ENCODE peak calls at places on chromosomes 13 and 19, in eight cellular contexts. C is AG04450; G is mucosa of descending colon; V is colonic mucosa; S is heart right ventricle; R is adrenal gland; M is gastrocnemius medialis; B is CD4-positive, alpha-beta T cell. H is an unnamed sample.

GRCh38 chr19:12994701-12995595 is at the start of gene NFIX:
- DNase-seq in C (no peak), G (peak; percentile 80), V (peak; percentile 71), S (peak; percentile 78), R (peak; percentile 70), M (peak; percentile 70), B (peak; percentile 41), H (peak; percentile 65)

GRCh38 chr19:46427518-46427917 is 1.2 kb downstream of the PNMA8C start:
- DNase-seq in C (no peak), G (no peak), V (no peak), S (no peak), R (no peak), M (no peak), B (no peak), H (no peak)

GRCh38 chr13:42041684-42042035 is 6.8 kb upstream of the DGKH start:
- DNase-seq in C (no peak), G (peak; percentile 65), V (peak; percentile 71), S (peak; percentile 37), R (peak; percentile 68), M (peak; percentile 58), B (no peak), H (peak; percentile 63)

GRCh38 chr13:60837806-60838205 is 440.8 kb downstream of the TDRD3 start:
- DNase-seq in C (no peak), G (no peak), V (no peak), S (no peak), R (no peak), M (no peak), B (no peak), H (no peak)

GRCh38 chr13:81446441-81446840 is 1105.5 kb upstream of the SPRY2 start:
- DNase-seq in C (no peak), G (no peak), V (no peak), S (no peak), R (no peak), M (no peak), B (no peak), H (no peak)

GRCh38 chr19:32676186-32676894 is 692 bp downstream of the RGS9BP start:
- DNase-seq in C (no peak), G (no peak), V (no peak), S (peak; percentile 30), R (peak; percentile 35), M (peak; percentile 41), B (no peak), H (no peak)

GRCh38 chr13:51814825-51815650 is 11.1 kb upstream of the DHRS12 start:
- DNase-seq in C (no peak), G (peak; percentile 87), V (peak; percentile 79), S (no peak), R (peak; percentile 83), M (peak; percentile 51), B (peak; percentile 56), H (peak; percentile 69)

GRCh38 chr19:12721656-12722565 is 1.8 kb downstream of the TNPO2 start:
- DNase-seq in C (peak; percentile 45), G (peak; percentile 64), V (peak; percentile 56), S (peak; percentile 68), R (peak; percentile 78), M (peak; percentile 69), B (peak; percentile 52), H (peak; percentile 61)

GRCh38 chr19:5455367-5456129 is at the start of gene ZNRF4:
- DNase-seq in C (no peak), G (no peak), V (no peak), S (no peak), R (no peak), M (no peak), B (no peak), H (no peak)

GRCh38 chr13:100707818-100708740 is 33.5 kb upstream of the TMTC4 start:
- DNase-seq in C (no peak), G (no peak), V (no peak), S (no peak), R (no peak), M (no peak), B (no peak), H (no peak)

GRCh38 chr13:100212904-100213538 is 124.1 kb downstream of the PCCA start:
- DNase-seq in C (no peak), G (no peak), V (no peak), S (no peak), R (no peak), M (no peak), B (no peak), H (no peak)

GRCh38 chr19:39498262-39499081 is at the start of gene DLL3:
- DNase-seq in C (no peak), G (no peak), V (no peak), S (no peak), R (no peak), M (no peak), B (no peak), H (peak; percentile 89)

GRCh38 chr19:54109651-54110050 is 5.8 kb downstream of the TFPT start:
- DNase-seq in C (no peak), G (no peak), V (no peak), S (no peak), R (peak; percentile 23), M (no peak), B (no peak), H (no peak)

GRCh38 chr19:54121259-54121658 is 5.7 kb downstream of the PRPF31 start:
- DNase-seq in C (no peak), G (no peak), V (no peak), S (no peak), R (no peak), M (no peak), B (no peak), H (no peak)

GRCh38 chr19:54114340-54114826 is 1.1 kb downstream of the TFPT start:
- DNase-seq in C (no peak), G (peak; percentile 43), V (peak; percentile 53), S (peak; percentile 34), R (peak; percentile 51), M (no peak), B (peak; percentile 43), H (peak; percentile 51)

DNA sequence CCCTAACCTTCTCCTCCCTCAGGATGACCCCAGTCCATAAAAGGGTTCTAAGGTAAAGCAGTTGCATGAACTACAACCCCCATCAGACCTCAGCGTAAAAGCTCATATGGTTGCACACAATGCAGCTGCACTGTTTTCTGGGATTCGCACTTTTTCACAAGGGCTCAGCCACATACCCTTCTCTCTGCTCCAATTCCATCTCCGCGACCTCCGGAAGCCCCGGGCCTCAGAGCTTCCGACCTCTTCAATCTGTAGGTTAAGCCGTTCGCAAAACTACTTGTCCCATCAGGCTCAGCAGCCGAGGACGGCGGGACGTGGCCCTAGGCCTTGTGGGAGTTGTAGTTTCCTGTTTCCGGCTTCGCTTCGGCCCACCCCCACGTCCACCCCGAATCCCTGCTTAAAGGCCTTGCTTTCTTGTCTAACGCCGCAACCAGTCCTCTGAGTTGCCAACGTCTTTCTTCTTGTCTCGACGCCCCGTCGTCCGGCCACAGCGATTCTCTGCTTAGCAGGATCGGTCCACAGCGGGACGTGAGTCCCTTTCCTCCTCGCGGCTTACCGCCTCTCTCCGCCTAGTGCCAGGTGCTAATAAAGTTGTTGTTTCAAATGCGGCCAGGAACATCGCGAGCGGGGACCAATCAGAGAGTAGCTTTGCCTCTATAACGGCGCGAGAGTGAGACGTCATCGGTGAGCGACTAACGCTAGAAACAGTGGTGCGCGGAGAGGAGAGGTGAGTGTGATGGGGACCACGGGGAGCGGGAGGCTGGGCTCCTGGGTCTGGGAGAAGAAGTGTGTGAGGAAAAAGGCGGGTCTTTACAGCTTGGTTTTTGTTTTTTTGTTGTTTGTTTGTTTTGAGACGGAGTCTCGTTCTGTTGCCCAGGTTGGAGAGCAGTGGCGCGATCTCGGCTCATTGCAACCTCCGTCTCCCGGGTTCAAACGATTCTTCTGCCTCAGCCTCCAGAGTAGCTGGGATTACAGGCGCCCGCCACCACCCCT is at the start of the genes PRPF31 and TFPT:
- DNase-seq in C (peak; percentile 93), G (peak; percentile 99), V (peak; percentile 98), S (peak; percentile 92), R (peak; percentile 99), M (peak; percentile 95), B (peak; percentile 96), H (peak; percentile 94)
- TF ChIP-seq CTCF in C (no peak), G (no peak), V (no peak), S (no peak), R (no peak), M (no peak), B (no peak), H (no peak)

GRCh38 chr19:44107751-44108150 is 5.4 kb upstream of the ZNF225 start:
- DNase-seq in C (no peak), G (no peak), V (no peak), S (no peak), R (no peak), M (no peak), B (no peak), H (no peak)

GRCh38 chr19:44111910-44112463 is 1.2 kb upstream of the ZNF225 start:
- DNase-seq in C (peak; percentile 67), G (no peak), V (no peak), S (no peak), R (no peak), M (no peak), B (no peak), H (peak; percentile 89)

GRCh38 chr19:44113138-44113783 is at the start of gene ZNF225:
- DNase-seq in C (peak; percentile 96), G (peak; percentile 97), V (peak; percentile 98), S (peak; percentile 87), R (peak; percentile 98), M (peak; percentile 97), B (peak; percentile 55), H (peak; percentile 95)

GRCh38 chr19:44112802-44113137 is 429 bp upstream of the ZNF225 start:
- DNase-seq in C (no peak), G (no peak), V (no peak), S (no peak), R (no peak), M (no peak), B (no peak), H (no peak)

DNA sequence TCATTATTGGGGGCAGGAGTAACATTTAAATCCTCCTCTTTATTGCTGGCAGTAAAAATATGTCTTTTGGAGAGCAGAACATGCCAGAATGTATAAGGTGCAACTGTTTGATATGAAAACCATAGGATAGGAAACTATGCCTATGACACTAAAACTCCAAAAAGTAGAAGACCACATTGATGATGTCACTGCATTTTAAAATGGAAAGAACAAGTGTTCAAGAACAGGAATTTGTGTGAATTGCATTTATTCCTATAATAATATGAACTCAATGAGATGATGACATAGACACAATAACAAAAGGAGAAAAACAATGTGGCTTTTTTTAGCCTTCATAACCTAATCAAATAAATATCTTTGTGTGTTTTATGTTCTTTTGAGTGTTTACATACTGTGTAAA is 3.7 kb upstream of the ZNF225 start:
- DNase-seq in C (no peak), G (no peak), V (no peak), S (no peak), R (no peak), M (no peak), B (no peak), H (no peak)
- H3K9me3 ChIP-seq in C (peaks cover 31% of the 10 kb centered on the region), G (peaks cover 67% of the 10 kb centered on the region), V (peaks cover 12% of the 10 kb centered on the region), S (peaks cover 7% of the 10 kb centered on the region), R (no peaks in the 10 kb centered on the region), M (peaks cover 4% of the 10 kb centered on the region), B (peaks cover 68% of the 10 kb centered on the region), H (peaks cover 6% of the 10 kb centered on the region)

GRCh38 chr13:37681295-37682032 is 82.9 kb upstream of the POSTN start:
- DNase-seq in C (peak; percentile 38), G (no peak), V (no peak), S (no peak), R (no peak), M (no peak), B (no peak), H (no peak)
- TF ChIP-seq CTCF in C (no peak), G (no peak), V (no peak), S (no peak), R (no peak), M (no peak), B (no peak), H (no peak)

DNA sequence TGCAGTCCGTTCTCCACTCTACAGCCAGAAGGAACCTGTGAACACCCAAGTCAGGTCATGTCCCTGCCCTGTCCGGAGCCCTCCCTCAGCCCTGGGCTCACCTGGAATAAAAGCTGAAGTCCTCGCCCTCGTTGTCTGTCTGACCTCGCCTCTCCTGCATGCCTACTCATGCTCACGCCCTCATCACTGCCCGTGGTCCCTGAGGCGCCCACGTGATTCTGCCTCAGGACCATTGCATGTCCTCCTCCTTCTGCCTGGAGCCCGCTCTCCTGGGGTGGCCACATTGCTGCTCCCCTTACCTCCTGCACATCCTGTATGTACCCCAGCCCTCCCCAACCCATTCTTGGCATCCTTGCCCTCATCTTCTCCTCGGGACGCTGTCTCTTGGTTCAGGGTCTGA is 42.2 kb downstream of the BICRA start:
- DNase-seq in C (no peak), G (no peak), V (no peak), S (no peak), R (no peak), M (no peak), B (no peak), H (no peak)
- H3K9me3 ChIP-seq in C (peaks cover 3% of the 10 kb centered on the region), G (no peaks in the 10 kb centered on the region), V (no peaks in the 10 kb centered on the region), S (no peaks in the 10 kb centered on the region), R (no peaks in the 10 kb centered on the region), M (no peaks in the 10 kb centered on the region), B (no peaks in the 10 kb centered on the region), H (no peaks in the 10 kb centered on the region)